ENCODE peak calls at places on chromosomes 2 and 18, in nine cellular contexts. R is heart left ventricle, P is uterus, S is cardiac muscle cell, A is transverse colon, H is left ventricle myocardium inferior, C is fibroblast of lung, O is astrocyte, B is A549. T is an unnamed sample. For H3K4me1, the result is how much of the 10 kb centered on the place peaks cover.

GRCh38 chr2:147255812-147256211 is 589.0 kb upstream of the ACVR2A start:
- DNase-seq in A (no peak), B (no peak), C (no peak), O (no peak), R (peak), P (no peak), H (no peak), S (no peak), T (no peak)

GRCh38 chr2:179268277-179268935 is 3.8 kb upstream of the SESTD1 start:
- DNase-seq in S (no peak), C (peak), P (no peak), B (peak), A (no peak), O (peak), H (no peak), R (no peak), T (no peak)

GRCh38 chr18:78525364-78526111 is 454.1 kb upstream of the SALL3 start:
- DNase-seq in A (no peak), B (no peak), R (no peak), C (peak), P (no peak), O (peak), H (no peak), S (no peak), T (no peak)

GRCh38 chr2:33342705-33343104 is 133.7 kb upstream of the RASGRP3 start:
- DNase-seq in P (no peak), H (no peak), S (no peak), R (no peak), A (no peak), B (no peak), O (no peak), C (no peak), T (no peak)

GRCh38 chr18:48780151-48781001 is 170.4 kb downstream of the SMAD7 start:
- DNase-seq in B (no peak), S (no peak), A (no peak), H (no peak), O (peak), R (no peak), C (peak), P (no peak), T (no peak)

GRCh38 chr2:152320166-152320565 is 14.8 kb upstream of the FMNL2 start:
- DNase-seq in H (no peak), B (no peak), A (no peak), R (no peak), S (no peak), C (peak), P (no peak), O (peak), T (no peak)

GRCh38 chr2:56185582-56186046 is 1.8 kb downstream of the CCDC85A start:
- DNase-seq in C (peak), H (peak), R (peak), P (peak), B (peak), A (no peak), S (peak), O (peak), T (no peak)

GRCh38 chr2:220779918-220780317 is 792.2 kb downstream of the EPHA4 start:
- DNase-seq in O (peak), H (no peak), P (no peak), A (no peak), B (peak), R (no peak), S (no peak), C (peak), T (no peak)

GRCh38 chr2:44844651-44845270 is 96.7 kb upstream of the SIX3 start:
- DNase-seq in H (no peak), S (no peak), P (no peak), A (no peak), R (no peak), O (no peak), C (peak), B (no peak), T (no peak)

GRCh38 chr18:77131100-77131651 is 1.4 kb downstream of the MBP start:
- DNase-seq in H (peak), C (peak), A (peak), O (no peak), P (no peak), B (no peak), S (no peak), R (peak), T (no peak)

GRCh38 chr2:228446732-228447131 is 265.2 kb upstream of the SPHKAP start:
- DNase-seq in O (peak), S (no peak), C (peak), P (no peak), A (no peak), B (no peak), H (no peak), R (peak), T (no peak)

GRCh38 chr2:643334-643733 is 33.9 kb downstream of the TMEM18 start:
- DNase-seq in S (no peak), C (no peak), R (no peak), H (no peak), A (no peak), B (no peak), O (no peak), P (no peak), T (no peak)

GRCh38 chr18:76514573-76514972 is 19.5 kb upstream of the ZNF516 start:
- DNase-seq in B (no peak), S (no peak), C (no peak), R (no peak), A (no peak), P (no peak), O (no peak), H (no peak), T (no peak)

GRCh38 chr2:57908736-57909161 is 137.9 kb upstream of the VRK2 start:
- DNase-seq in A (no peak), C (no peak), R (no peak), B (no peak), S (no peak), O (no peak), P (no peak), H (no peak), T (no peak)

GRCh38 chr18:11828772-11829432 is 22.3 kb upstream of the CHMP1B start:
- DNase-seq in P (no peak), B (no peak), C (no peak), R (no peak), S (no peak), A (no peak), H (no peak), O (no peak), T (no peak)

GRCh38 chr2:85111819-85112281 is 21.3 kb upstream of the TCF7L1 start:
- DNase-seq in A (no peak), C (peak), H (no peak), P (no peak), S (no peak), O (peak), R (no peak), B (no peak), T (no peak)

GRCh38 chr2:152445791-152446201 is 110.8 kb downstream of the FMNL2 start:
- DNase-seq in S (no peak), P (no peak), O (peak), B (peak), A (no peak), C (peak), H (no peak), R (no peak), T (no peak)

GRCh38 chr2:221500501-221501209 is 71.4 kb downstream of the EPHA4 start:
- DNase-seq in H (no peak), P (no peak), B (no peak), A (no peak), S (peak), O (no peak), R (no peak), C (peak), T (no peak)

GRCh38 chr2:150679456-150680120 is 192.1 kb upstream of the RND3 start:
- DNase-seq in A (no peak), O (peak), H (no peak), C (peak), P (no peak), R (no peak), S (no peak), B (no peak), T (no peak)

DNA sequence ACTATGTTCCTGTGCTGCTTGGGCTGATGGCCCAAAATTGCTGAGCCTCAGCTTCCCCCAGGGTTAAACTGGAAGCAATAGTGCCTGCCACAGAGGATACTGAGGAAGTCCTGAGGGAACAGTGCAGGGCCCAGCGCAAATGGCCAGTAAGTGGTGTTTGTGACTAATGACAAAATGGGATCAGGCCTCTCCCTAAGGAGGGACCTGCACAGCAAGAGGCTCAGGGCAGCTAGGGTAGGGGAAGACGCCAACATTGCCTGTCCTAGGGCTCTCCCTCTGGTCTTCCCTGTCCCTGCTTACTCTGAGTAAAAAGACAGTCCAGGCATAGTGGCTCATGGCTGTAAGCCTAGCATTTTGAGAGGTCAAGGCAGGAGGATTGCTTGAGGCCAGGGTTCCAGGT is 37.8 kb downstream of the INO80C start:
- DNase-seq in P (no peak), H (no peak), A (no peak), S (no peak), B (no peak), C (no peak), R (no peak), O (no peak), T (no peak)
- H3K4me1 ChIP-seq in P (under half), H (half or more), A (under half), S (under half), B (half or more), C (under half), R (half or more), O (under half), T (under half)

GRCh38 chr2:101899257-101899656 is 92.5 kb upstream of the IL1R2 start:
- DNase-seq in P (no peak), A (no peak), S (no peak), R (no peak), B (no peak), H (no peak), C (no peak), O (no peak), T (no peak)
- H3K4me1 ChIP-seq in P (under half), A (under half), S (under half), R (under half), B (under half), H (under half), C (under half), O (under half), T (under half)

GRCh38 chr2:159133795-159134194 is 152.7 kb downstream of the WDSUB1 start:
- DNase-seq in S (no peak), A (no peak), R (no peak), B (no peak), P (no peak), C (no peak), O (peak), H (no peak), T (no peak)
- H3K4me1 ChIP-seq in S (half or more), A (under half), R (half or more), B (under half), P (under half), C (under half), O (half or more), H (half or more), T (under half)

DNA sequence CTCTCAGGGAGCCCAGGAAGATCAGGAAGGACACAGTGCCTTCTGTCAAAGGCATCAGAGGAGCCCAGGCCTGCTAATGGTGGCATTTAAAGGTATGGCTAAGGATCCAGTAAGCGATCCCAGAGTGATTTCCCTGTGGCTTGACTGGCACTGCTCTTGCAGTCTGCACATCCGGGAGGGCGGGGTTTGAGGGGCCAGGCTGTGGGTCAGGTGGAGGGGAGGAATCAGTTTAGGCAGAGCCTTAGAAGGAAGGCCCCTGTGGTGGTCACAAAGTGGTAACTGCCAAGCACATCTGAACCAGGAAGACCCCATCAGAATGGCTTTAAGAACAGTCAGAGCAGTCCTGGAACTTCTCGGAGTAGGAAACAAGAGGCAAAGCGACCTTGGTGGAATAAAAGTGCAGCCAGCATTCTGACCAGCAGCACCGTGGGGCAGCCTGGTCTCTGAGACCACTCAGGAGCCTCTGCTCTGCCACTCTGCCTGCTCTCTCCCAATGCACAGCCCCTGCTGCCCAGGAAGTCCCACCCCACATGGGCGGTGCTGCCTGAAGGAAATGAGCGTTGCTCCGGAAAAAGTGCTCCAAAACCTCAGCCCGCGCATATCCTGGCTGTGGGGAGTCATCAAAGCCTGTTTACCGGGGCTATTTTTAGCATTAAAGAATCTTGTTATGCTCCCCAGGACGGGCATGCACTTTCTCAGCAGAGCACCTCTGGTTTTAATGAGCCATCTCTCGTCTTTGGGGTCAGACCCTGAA is 54.4 kb downstream of the EPAS1 start:
- DNase-seq in A (peak), R (peak), C (no peak), P (peak), H (peak), B (no peak), O (no peak), S (no peak), T (peak)
- H3K4me1 ChIP-seq in A (under half), R (half or more), C (under half), P (under half), H (half or more), B (under half), O (under half), S (under half), T (under half)

DNA sequence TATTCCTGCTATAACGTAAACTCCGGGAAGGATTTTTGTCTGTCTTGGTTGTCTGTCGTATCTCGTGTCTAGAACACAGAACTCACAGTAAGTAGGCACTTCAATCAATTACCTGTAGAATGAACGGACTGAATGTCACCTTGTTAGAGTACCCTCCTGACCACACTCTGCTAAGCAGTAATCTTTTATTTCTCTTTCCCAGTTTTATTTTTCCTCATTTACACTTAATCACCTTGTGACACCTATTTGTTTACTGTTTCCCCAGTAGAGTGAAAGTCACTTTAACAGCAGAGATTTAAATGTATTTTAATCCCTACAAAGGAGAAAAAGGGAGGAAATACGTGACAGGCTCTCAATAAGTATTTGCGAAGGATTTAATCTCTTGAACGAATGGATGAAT is 514 bp upstream of the EPB41L5 start:
- DNase-seq in S (no peak), P (no peak), A (no peak), B (no peak), H (no peak), O (no peak), R (no peak), C (no peak), T (no peak)
- H3K4me1 ChIP-seq in S (under half), P (under half), A (under half), B (under half), H (under half), O (under half), R (under half), C (under half), T (under half)

GRCh38 chr2:197657562-197657961 is 17.8 kb downstream of the RFTN2 start:
- DNase-seq in S (no peak), O (no peak), H (no peak), R (no peak), P (no peak), B (no peak), C (no peak), A (no peak), T (no peak)
- H3K4me1 ChIP-seq in S (under half), O (under half), H (under half), R (under half), P (under half), B (under half), C (under half), A (under half), T (under half)

DNA sequence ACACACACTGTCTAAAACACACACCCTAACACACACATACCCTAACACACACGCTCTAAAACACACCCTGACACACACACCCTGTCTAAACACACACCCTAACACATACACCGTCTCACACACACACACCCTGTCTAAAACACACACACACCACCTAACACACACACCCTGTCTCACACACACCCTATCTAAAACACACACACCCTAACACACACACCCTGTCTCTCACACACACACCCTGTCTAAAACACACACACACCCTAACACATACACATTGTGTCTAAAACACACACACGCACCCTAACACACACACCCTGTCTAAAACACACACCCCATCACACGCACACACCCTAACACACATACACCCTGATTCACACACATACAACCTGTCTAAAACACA is 54.1 kb downstream of the HDAC4 start:
- DNase-seq in B (no peak), H (no peak), S (no peak), O (no peak), C (no peak), P (no peak), A (no peak), R (no peak), T (no peak)
- H3K4me1 ChIP-seq in B (under half), H (under half), S (under half), O (under half), C (under half), P (under half), A (under half), R (under half), T (under half)

T was measured in effector memory CD4-positive, alpha-beta T cell.